ENCODE peak calls at places on chromosomes 3 and 15, in eight cellular contexts. V is ovary, N is uterus, U is lung, Z is mesenchymal stem cell, I is neural progenitor cell, M is breast epithelium, E is IMR-90. K is an unnamed sample. For H3K27me3, the result is how much of the 10 kb centered on the place peaks cover.

GRCh38 chr3:50504681-50505080 is 1.2 kb upstream of the CACNA2D2 start:
- DNase-seq in V (no peak), N (no peak), U (no peak), Z (no peak), I (no peak), M (no peak), E (no peak), K (no peak)

GRCh38 chr3:116140100-116140689 is 305.1 kb downstream of the LSAMP start:
- DNase-seq in V (no peak), N (no peak), U (no peak), Z (peak), I (peak), M (no peak), E (peak), K (no peak)

GRCh38 chr15:78654272-78654671 is 13.3 kb upstream of the CHRNB4 start:
- DNase-seq in V (no peak), N (no peak), U (no peak), Z (no peak), I (no peak), M (no peak), E (no peak), K (no peak)

GRCh38 chr15:75177360-75178071 is 24.2 kb upstream of the C15orf39 start:
- DNase-seq in V (no peak), N (no peak), U (no peak), Z (peak), I (no peak), M (no peak), E (no peak), K (no peak)

GRCh38 chr15:81327526-81327925 is 3.6 kb upstream of the STARD5 start:
- DNase-seq in V (no peak), N (no peak), U (no peak), Z (peak), I (no peak), M (no peak), E (peak), K (no peak)

GRCh38 chr3:186492594-186492993 is 51.6 kb downstream of the CRYGS start:
- DNase-seq in V (no peak), N (no peak), U (no peak), Z (no peak), I (no peak), M (no peak), E (no peak), K (no peak)

GRCh38 chr15:62618432-62618831 is 424.1 kb upstream of the TPM1 start:
- DNase-seq in V (no peak), N (no peak), U (no peak), Z (peak), I (no peak), M (no peak), E (peak), K (no peak)

GRCh38 chr3:15314276-15314675 is 18.1 kb downstream of the SH3BP5 start:
- DNase-seq in V (no peak), N (no peak), U (no peak), Z (no peak), I (peak), M (no peak), E (no peak), K (no peak)

GRCh38 chr15:72850833-72851232 is 67.3 kb upstream of the ADPGK start:
- DNase-seq in V (no peak), N (no peak), U (no peak), Z (no peak), I (no peak), M (no peak), E (no peak), K (no peak)

GRCh38 chr3:195825191-195825588 is 13.5 kb upstream of the MUC4 start:
- DNase-seq in V (no peak), N (no peak), U (no peak), Z (no peak), I (no peak), M (no peak), E (no peak), K (no peak)
- H3K4me3 ChIP-seq in V (no peak), N (no peak), U (no peak), Z (no peak), I (no peak), M (no peak), E (no peak), K (no peak)

DNA sequence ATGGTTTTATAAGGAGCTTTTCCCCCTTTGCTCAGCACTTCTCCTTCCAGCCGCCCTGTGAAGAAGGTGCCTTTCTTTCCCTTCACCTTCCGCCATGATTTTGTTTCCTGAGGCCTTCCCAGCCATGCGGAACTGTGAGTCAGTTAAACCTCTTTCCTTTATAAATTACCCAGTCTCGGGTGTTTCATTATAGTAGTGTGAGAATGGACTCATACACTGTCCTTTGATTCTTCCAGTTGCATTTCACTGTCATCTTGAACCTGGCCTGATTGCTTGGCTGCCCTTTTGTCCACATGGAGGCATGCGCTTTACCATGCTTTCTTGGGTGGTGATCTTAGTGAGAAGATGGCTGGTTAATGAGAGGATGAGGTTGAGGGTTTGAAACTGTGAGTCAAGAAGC is 23.2 kb downstream of the USP13 start:
- DNase-seq in V (no peak), N (no peak), U (no peak), Z (no peak), I (no peak), M (no peak), E (no peak), K (no peak)
- H3K27ac ChIP-seq in V (no peak), N (no peak), U (no peak), Z (peak), I (no peak), M (no peak), E (no peak), K (no peak)

GRCh38 chr3:194138098-194138474 is 2.1 kb downstream of the HES1 start:
- DNase-seq in V (no peak), N (no peak), U (no peak), Z (no peak), I (no peak), M (no peak), E (no peak), K (no peak)
- H3K27me3 ChIP-seq in V (under half), N (under half), U (under half), Z (under half), I (under half), M (under half), E (under half), K (under half)

GRCh38 chr3:9902372-9903237 is at the start of gene IL17RE:
- DNase-seq in V (no peak), N (no peak), U (peak), Z (no peak), I (peak), M (no peak), E (no peak), K (peak)
- H3K4me3 ChIP-seq in V (no peak), N (no peak), U (peak), Z (peak), I (no peak), M (peak), E (no peak), K (no peak)

GRCh38 chr3:127690106-127690505 is 17.4 kb downstream of the ABTB1 start:
- DNase-seq in V (no peak), N (no peak), U (no peak), Z (peak), I (no peak), M (no peak), E (peak), K (no peak)

GRCh38 chr3:127687228-127687737 is 14.5 kb downstream of the ABTB1 start:
- DNase-seq in V (no peak), N (no peak), U (no peak), Z (no peak), I (no peak), M (no peak), E (no peak), K (no peak)

GRCh38 chr3:127688022-127688415 is 15.3 kb downstream of the ABTB1 start:
- DNase-seq in V (no peak), N (no peak), U (no peak), Z (no peak), I (no peak), M (no peak), E (no peak), K (no peak)

GRCh38 chr3:127689266-127689860 is 16.6 kb downstream of the ABTB1 start:
- DNase-seq in V (no peak), N (peak), U (no peak), Z (no peak), I (no peak), M (no peak), E (no peak), K (no peak)

GRCh38 chr3:127688416-127689265 is 15.9 kb downstream of the ABTB1 start:
- DNase-seq in V (no peak), N (peak), U (no peak), Z (peak), I (peak), M (no peak), E (peak), K (no peak)
- H3K27ac ChIP-seq in V (no peak), N (no peak), U (no peak), Z (no peak), I (no peak), M (no peak), E (peak), K (no peak)

DNA sequence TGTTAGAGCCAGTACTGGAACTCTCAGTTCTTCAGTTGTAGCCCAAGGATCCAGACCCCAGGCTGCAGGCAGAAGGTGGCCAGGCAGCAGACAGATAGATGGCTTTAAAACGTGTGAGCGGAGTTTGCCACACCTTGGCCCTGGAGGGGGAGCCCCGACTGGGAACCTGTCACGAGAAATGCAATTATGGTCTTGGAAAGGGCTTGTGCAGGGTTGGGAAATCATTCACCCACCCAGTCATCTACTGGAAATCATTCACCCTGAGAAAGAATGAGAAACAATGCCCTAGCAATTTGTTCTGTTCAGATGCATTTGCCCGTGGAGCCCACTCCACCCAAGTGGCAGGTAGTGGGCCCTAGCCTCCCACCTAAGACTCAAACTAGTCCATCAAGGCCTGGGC is 127.7 kb downstream of the FBLN2 start:
- DNase-seq in V (no peak), N (no peak), U (no peak), Z (no peak), I (no peak), M (no peak), E (no peak), K (no peak)
- H3K27me3 ChIP-seq in V (under half), N (under half), U (under half), Z (half or more), I (under half), M (under half), E (under half), K (under half)